ENCODE peak calls at places on chromosome 10, in nine cellular contexts. One of them, this sample, is unnamed.

GRCh38 chr10:86699541-86699940 is 31.2 kb downstream of the LDB3 start:
- DNase-seq in upper lobe of left lung: no peak
- DNase-seq in heart left ventricle: no peak
- DNase-seq in HCT116: no peak
- DNase-seq in right lobe of liver: no peak
- DNase-seq in breast epithelium: no peak
- DNase-seq in suprapubic skin: no peak
- DNase-seq in transverse colon: no peak
- DNase-seq in IMR-90: no peak
- DNase-seq in this sample: no peak

GRCh38 chr10:86647773-86648705 is 6.3 kb upstream of the OPN4 start:
- DNase-seq in upper lobe of left lung: no peak
- DNase-seq in heart left ventricle: no peak
- DNase-seq in HCT116: no peak
- DNase-seq in right lobe of liver: no peak
- DNase-seq in breast epithelium: no peak
- DNase-seq in suprapubic skin: peak; percentile 77
- DNase-seq in transverse colon: no peak
- DNase-seq in IMR-90: no peak
- DNase-seq in this sample: no peak

GRCh38 chr10:76328348-76328747 is 896.9 kb downstream of the LRMDA start:
- DNase-seq in upper lobe of left lung: no peak
- DNase-seq in heart left ventricle: no peak
- DNase-seq in HCT116: no peak
- DNase-seq in right lobe of liver: no peak
- DNase-seq in breast epithelium: no peak
- DNase-seq in suprapubic skin: no peak
- DNase-seq in transverse colon: no peak
- DNase-seq in IMR-90: no peak
- DNase-seq in this sample: no peak

GRCh38 chr10:17781856-17782255 is 27.3 kb upstream of the MRC1 start:
- DNase-seq in upper lobe of left lung: no peak
- DNase-seq in heart left ventricle: no peak
- DNase-seq in HCT116: no peak
- DNase-seq in right lobe of liver: no peak
- DNase-seq in breast epithelium: no peak
- DNase-seq in suprapubic skin: no peak
- DNase-seq in transverse colon: no peak
- DNase-seq in IMR-90: no peak
- DNase-seq in this sample: no peak

GRCh38 chr10:23055424-23056191 is 39.8 kb upstream of the MSRB2 start:
- DNase-seq in upper lobe of left lung: no peak
- DNase-seq in heart left ventricle: no peak
- DNase-seq in HCT116: no peak
- DNase-seq in right lobe of liver: no peak
- DNase-seq in breast epithelium: no peak
- DNase-seq in suprapubic skin: no peak
- DNase-seq in transverse colon: no peak
- DNase-seq in IMR-90: no peak
- DNase-seq in this sample: no peak

GRCh38 chr10:4033341-4033896 is 248.4 kb upstream of the KLF6 start:
- DNase-seq in upper lobe of left lung: no peak
- DNase-seq in heart left ventricle: no peak
- DNase-seq in HCT116: no peak
- DNase-seq in right lobe of liver: no peak
- DNase-seq in breast epithelium: no peak
- DNase-seq in suprapubic skin: no peak
- DNase-seq in transverse colon: no peak
- DNase-seq in IMR-90: peak; percentile 42
- DNase-seq in this sample: no peak

GRCh38 chr10:17025444-17026295 is 103.9 kb downstream of the CUBN start:
- DNase-seq in upper lobe of left lung: peak; percentile 44
- DNase-seq in heart left ventricle: peak; percentile 61
- DNase-seq in HCT116: peak; percentile 21
- DNase-seq in right lobe of liver: no peak
- DNase-seq in breast epithelium: no peak
- DNase-seq in suprapubic skin: no peak
- DNase-seq in transverse colon: peak; percentile 26
- DNase-seq in IMR-90: peak; percentile 99
- DNase-seq in this sample: no peak

GRCh38 chr10:89001024-89001423 is 10.4 kb downstream of the FAS start:
- DNase-seq in upper lobe of left lung: no peak
- DNase-seq in heart left ventricle: no peak
- DNase-seq in HCT116: no peak
- DNase-seq in right lobe of liver: no peak
- DNase-seq in breast epithelium: no peak
- DNase-seq in suprapubic skin: no peak
- DNase-seq in transverse colon: no peak
- DNase-seq in IMR-90: no peak
- DNase-seq in this sample: no peak

GRCh38 chr10:88114368-88114767 is 250.9 kb downstream of the PTEN start:
- DNase-seq in upper lobe of left lung: peak; percentile 77
- DNase-seq in heart left ventricle: peak; percentile 48
- DNase-seq in HCT116: peak; percentile 35
- DNase-seq in right lobe of liver: peak; percentile 41
- DNase-seq in breast epithelium: no peak
- DNase-seq in suprapubic skin: no peak
- DNase-seq in transverse colon: peak; percentile 29
- DNase-seq in IMR-90: peak; percentile 25
- DNase-seq in this sample: no peak

GRCh38 chr10:53904506-53905241 is 896.4 kb downstream of the PCDH15 start:
- DNase-seq in upper lobe of left lung: no peak
- DNase-seq in heart left ventricle: no peak
- DNase-seq in HCT116: no peak
- DNase-seq in right lobe of liver: no peak
- DNase-seq in breast epithelium: no peak
- DNase-seq in suprapubic skin: no peak
- DNase-seq in transverse colon: no peak
- DNase-seq in IMR-90: no peak
- DNase-seq in this sample: no peak

GRCh38 chr10:93077860-93078337 is 4.2 kb downstream of the CYP26A1 start:
- DNase-seq in upper lobe of left lung: no peak
- DNase-seq in heart left ventricle: no peak
- DNase-seq in HCT116: no peak
- DNase-seq in right lobe of liver: peak; percentile 55
- DNase-seq in breast epithelium: no peak
- DNase-seq in suprapubic skin: no peak
- DNase-seq in transverse colon: no peak
- DNase-seq in IMR-90: no peak
- DNase-seq in this sample: no peak

GRCh38 chr10:86862786-86863185 is 94.6 kb downstream of the MMRN2 start:
- DNase-seq in upper lobe of left lung: no peak
- DNase-seq in heart left ventricle: no peak
- DNase-seq in HCT116: no peak
- DNase-seq in right lobe of liver: no peak
- DNase-seq in breast epithelium: no peak
- DNase-seq in suprapubic skin: no peak
- DNase-seq in transverse colon: no peak
- DNase-seq in IMR-90: no peak
- DNase-seq in this sample: no peak

GRCh38 chr10:132002004-132002403 is 20.3 kb upstream of the BNIP3 start:
- DNase-seq in upper lobe of left lung: no peak
- DNase-seq in heart left ventricle: no peak
- DNase-seq in HCT116: no peak
- DNase-seq in right lobe of liver: no peak
- DNase-seq in breast epithelium: no peak
- DNase-seq in suprapubic skin: no peak
- DNase-seq in transverse colon: no peak
- DNase-seq in IMR-90: no peak
- DNase-seq in this sample: no peak
- TF ChIP-seq POLR2A in upper lobe of left lung: no peak
- TF ChIP-seq POLR2A in heart left ventricle: no peak
- TF ChIP-seq POLR2A in HCT116: no peak
- TF ChIP-seq POLR2A in right lobe of liver: no peak
- TF ChIP-seq POLR2A in breast epithelium: no peak
- TF ChIP-seq POLR2A in suprapubic skin: no peak
- TF ChIP-seq POLR2A in transverse colon: no peak
- TF ChIP-seq POLR2A in IMR-90: no peak
- TF ChIP-seq POLR2A in this sample: no peak

DNA sequence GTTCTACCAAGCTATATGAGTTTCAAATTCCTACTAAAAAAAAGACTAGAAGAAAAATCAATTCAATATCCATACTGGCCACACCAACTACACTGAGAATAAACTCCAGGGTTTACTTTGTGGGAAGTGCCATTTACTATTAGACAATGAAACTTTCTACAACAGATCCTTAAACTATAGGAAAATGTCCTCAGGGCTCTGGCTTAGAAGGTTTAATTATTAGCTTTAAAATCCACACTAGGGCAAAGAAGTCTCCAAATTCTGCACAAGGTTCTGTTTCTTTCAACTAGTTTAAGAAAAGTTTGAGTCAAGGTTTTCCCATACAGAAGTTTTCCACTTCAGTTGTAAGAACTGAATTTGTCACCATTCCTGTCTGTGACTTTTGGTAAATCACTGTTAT is 231.7 kb upstream of the CCDC6 start:
- DNase-seq in upper lobe of left lung: no peak
- DNase-seq in heart left ventricle: no peak
- DNase-seq in HCT116: no peak
- DNase-seq in right lobe of liver: no peak
- DNase-seq in breast epithelium: no peak
- DNase-seq in suprapubic skin: no peak
- DNase-seq in transverse colon: no peak
- DNase-seq in IMR-90: no peak
- DNase-seq in this sample: no peak
- H3K36me3 ChIP-seq in upper lobe of left lung: no peaks in the 10 kb centered on the region
- H3K36me3 ChIP-seq in heart left ventricle: no peaks in the 10 kb centered on the region
- H3K36me3 ChIP-seq in HCT116: no peaks in the 10 kb centered on the region
- H3K36me3 ChIP-seq in right lobe of liver: no peaks in the 10 kb centered on the region
- H3K36me3 ChIP-seq in breast epithelium: no peaks in the 10 kb centered on the region
- H3K36me3 ChIP-seq in suprapubic skin: no peaks in the 10 kb centered on the region
- H3K36me3 ChIP-seq in transverse colon: no peaks in the 10 kb centered on the region
- H3K36me3 ChIP-seq in IMR-90: no peaks in the 10 kb centered on the region
- H3K36me3 ChIP-seq in this sample: no peaks in the 10 kb centered on the region

GRCh38 chr10:25497281-25497680 is 322.5 kb downstream of the GPR158 start:
- DNase-seq in upper lobe of left lung: no peak
- DNase-seq in heart left ventricle: no peak
- DNase-seq in HCT116: no peak
- DNase-seq in right lobe of liver: no peak
- DNase-seq in breast epithelium: no peak
- DNase-seq in suprapubic skin: no peak
- DNase-seq in transverse colon: no peak
- DNase-seq in IMR-90: no peak
- DNase-seq in this sample: no peak

GRCh38 chr10:25493122-25493893 is 318.5 kb downstream of the GPR158 start:
- DNase-seq in upper lobe of left lung: no peak
- DNase-seq in heart left ventricle: peak; percentile 27
- DNase-seq in HCT116: peak; percentile 50
- DNase-seq in right lobe of liver: no peak
- DNase-seq in breast epithelium: no peak
- DNase-seq in suprapubic skin: no peak
- DNase-seq in transverse colon: no peak
- DNase-seq in IMR-90: peak; percentile 0
- DNase-seq in this sample: no peak

GRCh38 chr10:25487266-25487665 is 312.5 kb downstream of the GPR158 start:
- DNase-seq in upper lobe of left lung: no peak
- DNase-seq in heart left ventricle: no peak
- DNase-seq in HCT116: no peak
- DNase-seq in right lobe of liver: no peak
- DNase-seq in breast epithelium: no peak
- DNase-seq in suprapubic skin: no peak
- DNase-seq in transverse colon: no peak
- DNase-seq in IMR-90: no peak
- DNase-seq in this sample: no peak

GRCh38 chr10:25492040-25492439 is 317.2 kb downstream of the GPR158 start:
- DNase-seq in upper lobe of left lung: no peak
- DNase-seq in heart left ventricle: no peak
- DNase-seq in HCT116: no peak
- DNase-seq in right lobe of liver: no peak
- DNase-seq in breast epithelium: no peak
- DNase-seq in suprapubic skin: no peak
- DNase-seq in transverse colon: no peak
- DNase-seq in IMR-90: no peak
- DNase-seq in this sample: no peak

GRCh38 chr10:25492680-25493079 is 317.9 kb downstream of the GPR158 start:
- DNase-seq in upper lobe of left lung: no peak
- DNase-seq in heart left ventricle: no peak
- DNase-seq in HCT116: no peak
- DNase-seq in right lobe of liver: no peak
- DNase-seq in breast epithelium: no peak
- DNase-seq in suprapubic skin: no peak
- DNase-seq in transverse colon: no peak
- DNase-seq in IMR-90: no peak
- DNase-seq in this sample: no peak
- TF ChIP-seq POLR2A in upper lobe of left lung: no peak
- TF ChIP-seq POLR2A in heart left ventricle: no peak
- TF ChIP-seq POLR2A in HCT116: no peak
- TF ChIP-seq POLR2A in right lobe of liver: no peak
- TF ChIP-seq POLR2A in breast epithelium: no peak
- TF ChIP-seq POLR2A in suprapubic skin: no peak
- TF ChIP-seq POLR2A in transverse colon: no peak
- TF ChIP-seq POLR2A in IMR-90: no peak
- TF ChIP-seq POLR2A in this sample: no peak

GRCh38 chr10:15546606-15547005 is 173.1 kb downstream of the ITGA8 start:
- DNase-seq in upper lobe of left lung: no peak
- DNase-seq in heart left ventricle: no peak
- DNase-seq in HCT116: no peak
- DNase-seq in right lobe of liver: no peak
- DNase-seq in breast epithelium: no peak
- DNase-seq in suprapubic skin: no peak
- DNase-seq in transverse colon: no peak
- DNase-seq in IMR-90: no peak
- DNase-seq in this sample: no peak

GRCh38 chr10:15543994-15544393 is 172.9 kb upstream of the FAM171A1 start:
- DNase-seq in upper lobe of left lung: no peak
- DNase-seq in heart left ventricle: no peak
- DNase-seq in HCT116: no peak
- DNase-seq in right lobe of liver: no peak
- DNase-seq in breast epithelium: no peak
- DNase-seq in suprapubic skin: no peak
- DNase-seq in transverse colon: no peak
- DNase-seq in IMR-90: no peak
- DNase-seq in this sample: no peak

GRCh38 chr10:15542817-15543216 is 171.7 kb upstream of the FAM171A1 start:
- DNase-seq in upper lobe of left lung: no peak
- DNase-seq in heart left ventricle: no peak
- DNase-seq in HCT116: no peak
- DNase-seq in right lobe of liver: no peak
- DNase-seq in breast epithelium: no peak
- DNase-seq in suprapubic skin: no peak
- DNase-seq in transverse colon: no peak
- DNase-seq in IMR-90: no peak
- DNase-seq in this sample: no peak

GRCh38 chr10:15545884-15546283 is 173.8 kb downstream of the ITGA8 start:
- DNase-seq in upper lobe of left lung: no peak
- DNase-seq in heart left ventricle: no peak
- DNase-seq in HCT116: no peak
- DNase-seq in right lobe of liver: no peak
- DNase-seq in breast epithelium: no peak
- DNase-seq in suprapubic skin: no peak
- DNase-seq in transverse colon: no peak
- DNase-seq in IMR-90: no peak
- DNase-seq in this sample: no peak

DNA sequence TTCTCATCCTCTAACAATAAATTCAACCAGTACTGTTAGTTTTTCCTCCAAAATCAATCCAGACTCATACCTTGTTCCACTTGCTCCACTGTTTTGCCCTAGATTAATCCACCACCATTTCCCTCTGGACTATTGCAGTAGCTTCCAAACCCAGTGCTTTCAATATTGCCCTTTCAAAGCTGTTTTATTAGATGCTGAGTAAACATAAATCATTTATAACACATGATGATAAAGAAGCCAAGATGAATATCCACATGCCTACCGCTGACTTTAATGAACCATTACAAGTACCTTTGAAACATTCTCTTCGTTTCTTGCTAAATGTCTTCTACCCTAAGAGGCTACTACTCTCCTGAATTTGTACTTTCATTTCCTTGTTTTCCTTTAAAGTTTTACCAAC is 174.2 kb upstream of the FAM171A1 start:
- DNase-seq in upper lobe of left lung: no peak
- DNase-seq in heart left ventricle: no peak
- DNase-seq in HCT116: no peak
- DNase-seq in right lobe of liver: no peak
- DNase-seq in breast epithelium: no peak
- DNase-seq in suprapubic skin: no peak
- DNase-seq in transverse colon: no peak
- DNase-seq in IMR-90: no peak
- DNase-seq in this sample: no peak
- H3K36me3 ChIP-seq in upper lobe of left lung: no peaks in the 10 kb centered on the region
- H3K36me3 ChIP-seq in heart left ventricle: no peaks in the 10 kb centered on the region
- H3K36me3 ChIP-seq in HCT116: no peaks in the 10 kb centered on the region
- H3K36me3 ChIP-seq in right lobe of liver: no peaks in the 10 kb centered on the region
- H3K36me3 ChIP-seq in breast epithelium: no peaks in the 10 kb centered on the region
- H3K36me3 ChIP-seq in suprapubic skin: no peaks in the 10 kb centered on the region
- H3K36me3 ChIP-seq in transverse colon: no peaks in the 10 kb centered on the region
- H3K36me3 ChIP-seq in IMR-90: no peaks in the 10 kb centered on the region
- H3K36me3 ChIP-seq in this sample: no peaks in the 10 kb centered on the region

This sample was measured in uterus.